ENCODE peak calls at places on chromosomes 3 and 15, in ten cellular contexts. G, D, A, R, U, H, N, P, L and W are unnamed samples.

GRCh38 chr15:57665939-57666338 is 40.6 kb upstream of the POLR2M start:
- DNase-seq in D (no peak), U (no peak), P (no peak), N (no peak), R (no peak), G (no peak), A (no peak), L (no peak), H (no peak), W (no peak)

GRCh38 chr15:44971036-44971435 is 14.5 kb downstream of the TERB2 start:
- DNase-seq in P (no peak), D (no peak), H (no peak), G (no peak), N (no peak), R (no peak), U (no peak), L (no peak), A (no peak), W (no peak)

GRCh38 chr3:187987919-187988318 is 166.0 kb upstream of the LPP start:
- DNase-seq in N (no peak), L (no peak), A (no peak), P (no peak), G (no peak), U (no peak), H (no peak), D (no peak), R (no peak), W (no peak)

GRCh38 chr15:99151156-99151555 is 46.3 kb downstream of the SYNM start:
- DNase-seq in U (no peak), P (no peak), D (no peak), L (no peak), N (no peak), A (no peak), G (no peak), H (no peak), R (no peak), W (no peak)

GRCh38 chr3:58116161-58116955 is 94.4 kb downstream of the DNASE1L3 start:
- DNase-seq in G (peak), A (no peak), U (peak), N (no peak), L (no peak), P (no peak), R (no peak), D (no peak), H (no peak), W (no peak)

GRCh38 chr15:87959080-87959479 is 297.5 kb downstream of the NTRK3 start:
- DNase-seq in P (no peak), G (no peak), R (no peak), A (no peak), N (peak), D (no peak), U (no peak), H (no peak), L (no peak), W (no peak)

GRCh38 chr3:149432149-149432548 is 42.3 kb upstream of the TM4SF4 start:
- DNase-seq in P (no peak), G (no peak), A (no peak), U (no peak), R (no peak), L (no peak), D (no peak), H (no peak), N (no peak), W (no peak)

GRCh38 chr3:101976473-101976872 is 127.2 kb downstream of the NFKBIZ start:
- DNase-seq in D (no peak), N (no peak), L (no peak), U (peak), H (no peak), P (no peak), R (no peak), G (no peak), A (no peak), W (no peak)

GRCh38 chr3:46856576-46857471 is 6.4 kb downstream of the MYL3 start:
- DNase-seq in L (no peak), H (peak), D (no peak), A (no peak), R (peak), P (no peak), G (no peak), N (no peak), U (no peak), W (peak)

GRCh38 chr15:100842756-100843730 is 36.6 kb upstream of the ALDH1A3 start:
- DNase-seq in L (no peak), U (no peak), P (no peak), H (no peak), R (no peak), G (no peak), N (no peak), A (no peak), D (no peak), W (no peak)

GRCh38 chr15:94174399-94174802 is 57.0 kb upstream of the MCTP2 start:
- DNase-seq in H (no peak), A (no peak), G (no peak), L (no peak), N (no peak), R (no peak), P (no peak), U (no peak), D (no peak), W (no peak)

GRCh38 chr15:85976986-85977385 is 102.7 kb upstream of the AGBL1 start:
- DNase-seq in H (no peak), A (no peak), G (no peak), U (no peak), P (no peak), R (no peak), D (no peak), L (no peak), N (no peak), W (no peak)

GRCh38 chr15:40460404-40460803 is 10.4 kb upstream of the CHST14 start:
- DNase-seq in P (no peak), G (no peak), L (no peak), U (no peak), R (no peak), N (no peak), H (no peak), D (no peak), A (no peak), W (no peak)

GRCh38 chr3:184601576-184602405 is 40.2 kb downstream of the EPHB3 start:
- DNase-seq in N (no peak), H (no peak), G (no peak), D (no peak), R (no peak), U (no peak), L (no peak), A (no peak), P (no peak), W (peak)

GRCh38 chr3:155182467-155182866 is 102.3 kb downstream of the MME start:
- DNase-seq in N (no peak), G (no peak), U (no peak), P (no peak), A (no peak), D (no peak), L (no peak), H (no peak), R (no peak), W (no peak)

GRCh38 chr3:49623071-49623470 is 51.1 kb upstream of the APEH start:
- DNase-seq in U (no peak), H (no peak), N (no peak), G (no peak), L (no peak), P (no peak), A (no peak), R (no peak), D (no peak), W (no peak)

GRCh38 chr15:66356069-66356358 is 471 bp downstream of the TIPIN start:
- DNase-seq in H (no peak), P (no peak), D (no peak), R (no peak), U (no peak), N (no peak), L (no peak), A (no peak), G (no peak), W (no peak)

GRCh38 chr3:59540696-59541095 is 490.9 kb upstream of the CFAP20DC start:
- DNase-seq in N (peak), U (peak), G (no peak), H (no peak), P (no peak), D (no peak), A (no peak), R (no peak), L (no peak), W (no peak)

GRCh38 chr15:69631005-69631404 is 178.4 kb downstream of the RPLP1 start:
- DNase-seq in R (no peak), A (no peak), H (no peak), G (no peak), P (no peak), N (no peak), U (no peak), D (no peak), L (no peak), W (no peak)

GRCh38 chr3:120838441-120839091 is 69.4 kb upstream of the STXBP5L start:
- DNase-seq in N (no peak), L (no peak), R (no peak), U (no peak), A (no peak), G (no peak), H (no peak), D (no peak), P (no peak), W (no peak)

GRCh38 chr3:183131735-183132134 is 30.8 kb downstream of the LAMP3 start:
- DNase-seq in L (no peak), D (no peak), R (no peak), P (no peak), H (no peak), N (no peak), A (no peak), G (no peak), U (no peak), W (no peak)

GRCh38 chr15:55791576-55792400 is 48.8 kb upstream of the PRTG start:
- DNase-seq in P (no peak), G (no peak), U (no peak), D (no peak), L (no peak), A (no peak), N (no peak), R (no peak), H (no peak), W (no peak)

GRCh38 chr15:84822774-84823579 is 5.8 kb downstream of the ALPK3 start:
- DNase-seq in H (peak), D (no peak), R (no peak), A (no peak), G (no peak), U (no peak), L (peak), N (no peak), P (no peak), W (peak)

GRCh38 chr3:46017720-46018119 is 9.6 kb downstream of the XCR1 start:
- DNase-seq in P (no peak), H (no peak), L (no peak), A (no peak), N (no peak), U (no peak), G (no peak), D (no peak), R (no peak), W (no peak)

GRCh38 chr3:125512135-125512920 is 7.7 kb downstream of the SNX4 start:
- DNase-seq in L (peak), U (no peak), G (peak), D (no peak), R (no peak), H (no peak), P (peak), N (no peak), A (no peak), W (no peak)

GRCh38 chr3:148999806-149000205 is 8.5 kb downstream of the GYG1 start:
- DNase-seq in A (no peak), D (no peak), H (no peak), P (no peak), G (no peak), N (peak), R (no peak), L (no peak), U (no peak), W (no peak)

GRCh38 chr3:102059145-102059943 is 210.0 kb downstream of the NFKBIZ start:
- DNase-seq in A (no peak), D (no peak), U (no peak), G (peak), P (no peak), L (no peak), N (no peak), R (no peak), H (no peak), W (no peak)

GRCh38 chr3:31008986-31009385 is 114.5 kb upstream of the GADL1 start:
- DNase-seq in U (no peak), P (no peak), G (no peak), A (no peak), D (no peak), N (peak), L (no peak), H (no peak), R (no peak), W (no peak)

GRCh38 chr3:39671116-39671515 is 138.3 kb upstream of the MYRIP start:
- DNase-seq in P (no peak), N (no peak), R (no peak), H (no peak), G (no peak), A (no peak), U (no peak), L (no peak), D (no peak), W (no peak)

GRCh38 chr3:66113542-66113941 is 74.8 kb upstream of the MAGI1 start:
- DNase-seq in L (no peak), P (no peak), A (no peak), H (no peak), D (no peak), U (no peak), N (no peak), G (no peak), R (no peak), W (no peak)

GRCh38 chr3:18445421-18446066 is 20.4 kb upstream of the SATB1 start:
- DNase-seq in N (peak), H (no peak), P (no peak), A (no peak), R (no peak), G (no peak), D (peak), U (no peak), L (peak), W (peak)

GRCh38 chr15:65857718-65858402 is 11.4 kb upstream of the RAB11A start:
- DNase-seq in N (no peak), U (no peak), P (no peak), H (no peak), G (no peak), D (no peak), L (no peak), R (no peak), A (no peak), W (no peak)

GRCh38 chr3:78204977-78205376 is 1165.1 kb downstream of the ROBO2 start:
- DNase-seq in H (no peak), N (peak), D (no peak), P (no peak), U (no peak), A (no peak), G (no peak), L (no peak), R (no peak), W (no peak)

GRCh38 chr3:51502562-51502910 is 2.7 kb upstream of the DCAF1 start:
- DNase-seq in D (no peak), A (no peak), L (no peak), P (no peak), U (no peak), G (no peak), H (no peak), N (peak), R (no peak), W (no peak)

GRCh38 chr15:58793862-58794261 is 22.8 kb downstream of the MINDY2 start:
- DNase-seq in D (peak), R (no peak), L (no peak), P (no peak), A (no peak), U (no peak), H (no peak), N (peak), G (no peak), W (no peak)

GRCh38 chr3:37163262-37164020 is 10.9 kb downstream of the LRRFIP2 start:
- DNase-seq in D (no peak), R (no peak), N (peak), H (no peak), L (peak), G (no peak), U (no peak), P (no peak), A (no peak), W (no peak)

GRCh38 chr3:72214065-72215048 is 429.4 kb upstream of the PROK2 start:
- DNase-seq in P (no peak), D (no peak), A (no peak), U (no peak), L (no peak), H (no peak), R (no peak), G (no peak), N (no peak), W (no peak)

GRCh38 chr3:40152482-40153133 is 156.9 kb upstream of the EIF1B start:
- DNase-seq in N (no peak), A (no peak), D (no peak), P (no peak), H (no peak), R (no peak), G (no peak), L (no peak), U (no peak), W (no peak)

GRCh38 chr3:16136042-16136441 is 38.4 kb upstream of the GALNT15 start:
- DNase-seq in G (no peak), N (no peak), D (no peak), U (no peak), H (no peak), R (no peak), L (no peak), A (no peak), P (no peak), W (no peak)

GRCh38 chr15:73679180-73679579 is 5.0 kb upstream of the CD276 start:
- DNase-seq in P (no peak), D (no peak), U (no peak), N (peak), R (no peak), H (no peak), L (no peak), G (no peak), A (no peak), W (no peak)

GRCh38 chr15:73678498-73678897 is 5.7 kb upstream of the CD276 start:
- DNase-seq in A (no peak), N (no peak), R (no peak), D (no peak), L (no peak), U (no peak), H (no peak), G (no peak), P (no peak), W (no peak)

GRCh38 chr15:73679964-73680363 is 4.2 kb upstream of the CD276 start:
- DNase-seq in U (no peak), R (no peak), N (no peak), P (no peak), L (no peak), A (no peak), D (no peak), H (no peak), G (no peak), W (no peak)

GRCh38 chr15:73674587-73674986 is 9.6 kb upstream of the CD276 start:
- DNase-seq in L (no peak), H (no peak), A (no peak), G (no peak), D (no peak), P (no peak), R (no peak), N (no peak), U (no peak), W (no peak)

GRCh38 chr15:73677146-73677607 is 7.0 kb upstream of the CD276 start:
- DNase-seq in U (no peak), P (peak), G (no peak), H (peak), D (peak), L (peak), R (peak), A (peak), N (peak), W (peak)
- TF ChIP-seq POLR2AphosphoS5 in U (no peak), P (no peak), G (no peak), H (no peak), D (peak), L (no peak), R (no peak), A (no peak), N (no peak), W (no peak)

GRCh38 chr15:74748322-74748946 is at the start of gene CYP1A2:
- DNase-seq in D (no peak), R (no peak), G (no peak), N (no peak), P (no peak), H (no peak), L (no peak), U (no peak), A (no peak), W (no peak)
- TF ChIP-seq POLR2AphosphoS5 in D (no peak), R (no peak), G (no peak), N (no peak), P (no peak), H (no peak), L (no peak), U (no peak), A (no peak), W (no peak)

GRCh38 chr15:68559342-68560310 is 19.2 kb upstream of the CORO2B start:
- DNase-seq in R (peak), L (peak), N (peak), P (peak), D (peak), G (peak), U (peak), A (peak), H (peak), W (peak)
- TF ChIP-seq POLR2AphosphoS5 in R (no peak), L (no peak), N (peak), P (no peak), D (peak), G (no peak), U (no peak), A (no peak), H (no peak), W (no peak)

DNA sequence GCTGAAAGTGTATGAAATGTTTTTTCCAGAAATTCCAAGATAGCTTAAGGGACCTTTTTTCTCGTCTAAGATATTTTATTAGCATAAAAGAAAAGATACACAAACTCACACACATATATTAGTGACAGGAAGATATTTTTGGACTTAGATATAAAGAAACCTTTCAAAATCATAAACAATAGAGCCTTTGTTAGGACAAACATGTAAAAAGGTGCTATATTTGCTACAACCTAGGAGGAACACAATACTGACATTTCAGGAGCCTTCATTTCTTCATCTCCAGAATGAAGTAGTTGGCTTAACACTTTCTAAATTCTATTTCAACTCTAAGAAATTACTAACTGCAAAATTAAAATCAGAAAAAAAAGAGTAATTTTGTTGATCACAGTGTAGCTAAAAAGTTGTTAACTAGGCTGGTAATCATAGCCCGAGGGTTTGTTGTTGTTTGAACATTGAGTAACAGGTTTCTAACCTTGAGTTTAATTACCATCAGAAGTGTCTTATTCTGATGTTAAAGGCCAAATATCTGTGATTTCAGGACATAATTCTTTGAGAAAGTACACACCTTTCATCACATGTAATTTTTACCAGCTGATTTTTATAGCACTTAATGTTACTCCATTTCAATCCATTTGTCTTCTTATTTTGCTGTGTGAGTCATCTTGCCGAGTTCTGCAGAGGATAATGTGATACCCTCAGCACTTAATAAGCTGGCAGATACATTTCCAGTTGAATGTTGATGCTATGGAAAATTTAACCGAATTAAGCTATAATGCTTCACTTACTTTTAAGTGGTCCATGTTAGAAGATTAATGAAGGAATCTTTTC is 97.3 kb downstream of the MBNL1 start:
- DNase-seq in P (no peak), N (no peak), U (no peak), H (no peak), G (no peak), D (no peak), A (no peak), R (no peak), L (no peak), W (no peak)
- TF ChIP-seq POLR2AphosphoS5 in P (no peak), N (no peak), U (no peak), H (no peak), G (no peak), D (no peak), A (no peak), R (no peak), L (peak), W (no peak)